ENCODE peak calls at places on chromosomes 7 and 10, in seven cellular contexts. G is BE2C; O is effector memory CD8-positive, alpha-beta T cell; S is H7; W is NCI-H2029; X is NCI-H1436; F is body of pancreas. D is an unnamed sample.

GRCh38 chr10:120415709-120416330 is 41.2 kb upstream of the PLPP4 start:
- DNase-seq in G (no peak), O (no peak), S (no peak), W (no peak), X (no peak), F (no peak), D (no peak)

GRCh38 chr10:130220251-130221185 is 84.3 kb downstream of the GLRX3 start:
- DNase-seq in G (no peak), O (no peak), S (no peak), W (no peak), X (no peak), F (no peak), D (no peak)

GRCh38 chr10:31299119-31299518 is 19.9 kb upstream of the ZEB1 start:
- DNase-seq in G (no peak), O (no peak), S (no peak), W (no peak), X (no peak), F (no peak), D (no peak)

GRCh38 chr10:13206546-13207443 is 27.4 kb downstream of the UCMA start:
- DNase-seq in G (no peak), O (no peak), S (no peak), W (no peak), X (no peak), F (no peak), D (peak; percentile 38)

GRCh38 chr7:90747521-90747920 is 151.4 kb downstream of the CDK14 start:
- DNase-seq in G (no peak), O (no peak), S (no peak), W (no peak), X (no peak), F (no peak), D (no peak)

GRCh38 chr7:101386558-101387199 is 24.0 kb downstream of the COL26A1 start:
- DNase-seq in G (peak; percentile 88), O (no peak), S (peak; percentile 75), W (no peak), X (no peak), F (no peak), D (no peak)

GRCh38 chr7:102473271-102473991 is 5.3 kb downstream of the POLR2J start:
- DNase-seq in G (peak; percentile 4), O (no peak), S (no peak), W (no peak), X (no peak), F (no peak), D (no peak)

GRCh38 chr10:71860243-71861029 is 9.4 kb upstream of the PSAP start:
- DNase-seq in G (peak; percentile 96), O (no peak), S (peak; percentile 73), W (peak; percentile 38), X (peak; percentile 92), F (peak; percentile 93), D (no peak)

GRCh38 chr10:71382028-71382427 is 14.7 kb upstream of the CDH23 start:
- DNase-seq in G (no peak), O (no peak), S (no peak), W (no peak), X (no peak), F (no peak), D (no peak)

GRCh38 chr7:29146082-29146706 is at the start of gene CPVL:
- DNase-seq in G (peak; percentile 46), O (no peak), S (peak; percentile 65), W (no peak), X (peak; percentile 61), F (peak; percentile 69), D (peak; percentile 68)

GRCh38 chr10:86362566-86363183 is 3.9 kb downstream of the GRID1 start:
- DNase-seq in G (no peak), O (no peak), S (no peak), W (no peak), X (no peak), F (peak; percentile 3), D (no peak)

GRCh38 chr10:120511165-120511564 is 54.1 kb downstream of the PLPP4 start:
- DNase-seq in G (no peak), O (no peak), S (no peak), W (no peak), X (no peak), F (no peak), D (no peak)

D was measured in T47D.